ENCODE peak calls at places on chromosomes 11 and 22, in eight cellular contexts. Q, S, G, H, P, V, L and I are unnamed samples.
A peak's percentile ranks its signal among the peaks of the same experiment; 100 is the strongest.

GRCh38 chr22:21951931-21952465 is 650 bp downstream of the PPM1F start:
- DNase-seq in Q (peak; percentile 45), S (peak; percentile 63), G (no peak), H (peak; percentile 48), P (peak; percentile 34), V (no peak), L (peak; percentile 44), I (peak; percentile 25)

GRCh38 chr22:41074466-41074865 is 17.9 kb upstream of the EP300 start:
- DNase-seq in Q (no peak), S (no peak), G (peak; percentile 69), H (no peak), P (no peak), V (no peak), L (no peak), I (no peak)

GRCh38 chr22:30485362-30485988 is 13.7 kb upstream of the SEC14L3 start:
- DNase-seq in Q (peak; percentile 62), S (peak; percentile 18), G (no peak), H (peak; percentile 64), P (peak; percentile 68), V (peak; percentile 28), L (peak; percentile 72), I (peak; percentile 62)

GRCh38 chr11:105106140-105106539 is 33.4 kb downstream of the CARD18 start:
- DNase-seq in Q (no peak), S (peak; percentile 19), G (no peak), H (no peak), P (no peak), V (no peak), L (no peak), I (no peak)

GRCh38 chr11:33016654-33017053 is 976 bp downstream of the DEPDC7 start:
- DNase-seq in Q (no peak), S (no peak), G (no peak), H (no peak), P (no peak), V (no peak), L (no peak), I (no peak)

GRCh38 chr11:67313125-67313890 is 10.0 kb downstream of the SSH3 start:
- DNase-seq in Q (no peak), S (no peak), G (no peak), H (no peak), P (no peak), V (no peak), L (no peak), I (no peak)

GRCh38 chr11:65307298-65308229 is 7.1 kb upstream of the CDC42EP2 start:
- DNase-seq in Q (no peak), S (peak; percentile 7), G (no peak), H (no peak), P (no peak), V (no peak), L (no peak), I (no peak)

GRCh38 chr11:117908959-117909610 is 20.1 kb downstream of the TMPRSS13 start:
- DNase-seq in Q (no peak), S (no peak), G (no peak), H (no peak), P (no peak), V (no peak), L (no peak), I (peak; percentile 25)

GRCh38 chr11:60831501-60832079 is 10.3 kb upstream of the CCDC86 start:
- DNase-seq in Q (no peak), S (peak; percentile 51), G (no peak), H (no peak), P (no peak), V (no peak), L (no peak), I (no peak)

GRCh38 chr22:24157783-24158170 is 23.5 kb upstream of the SUSD2 start:
- DNase-seq in Q (no peak), S (peak; percentile 27), G (no peak), H (no peak), P (no peak), V (no peak), L (no peak), I (no peak)

GRCh38 chr22:30865656-30866055 is 102.9 kb downstream of the MORC2 start:
- DNase-seq in Q (no peak), S (no peak), G (no peak), H (no peak), P (no peak), V (no peak), L (no peak), I (no peak)

GRCh38 chr11:28529540-28530410 is 421.6 kb downstream of the METTL15 start:
- DNase-seq in Q (no peak), S (peak; percentile 65), G (no peak), H (peak; percentile 85), P (no peak), V (peak; percentile 37), L (no peak), I (peak; percentile 52)

GRCh38 chr22:50182176-50183081 is 3.3 kb upstream of the TRABD start:
- DNase-seq in Q (no peak), S (no peak), G (peak; percentile 90), H (no peak), P (peak; percentile 75), V (no peak), L (peak; percentile 66), I (no peak)

GRCh38 chr11:30000986-30001385 is 15.8 kb downstream of the KCNA4 start:
- DNase-seq in Q (no peak), S (no peak), G (no peak), H (no peak), P (no peak), V (no peak), L (no peak), I (no peak)

GRCh38 chr11:48099916-48100446 is 116.6 kb upstream of the OR4B1 start:
- DNase-seq in Q (no peak), S (no peak), G (no peak), H (no peak), P (no peak), V (no peak), L (no peak), I (no peak)

GRCh38 chr11:113014262-113014661 is 53.0 kb downstream of the NCAM1 start:
- DNase-seq in Q (no peak), S (no peak), G (no peak), H (peak; percentile 9), P (no peak), V (no peak), L (no peak), I (no peak)

GRCh38 chr22:38415561-38416321 is 39.3 kb downstream of the KCNJ4 start:
- DNase-seq in Q (peak; percentile 70), S (no peak), G (peak; percentile 69), H (no peak), P (no peak), V (no peak), L (no peak), I (no peak)

GRCh38 chr22:36911887-36912661 is 1.4 kb upstream of the CSF2RB start:
- DNase-seq in Q (no peak), S (peak; percentile 30), G (no peak), H (peak; percentile 10), P (no peak), V (no peak), L (no peak), I (no peak)

GRCh38 chr11:6401439-6401838 is 11.2 kb downstream of the SMPD1 start:
- DNase-seq in Q (no peak), S (no peak), G (no peak), H (no peak), P (no peak), V (no peak), L (no peak), I (no peak)
- H3K4me3 ChIP-seq in Q (no peak overlapping the region), S (no peak overlapping the region), G (no peak overlapping the region), H (no peak overlapping the region), P (no peak overlapping the region), V (no peak overlapping the region), L (no peak overlapping the region), I (no peak overlapping the region)

GRCh38 chr11:63837719-63838118 is 1.2 kb upstream of the MARK2 start:
- DNase-seq in Q (no peak), S (no peak), G (peak; percentile 53), H (no peak), P (peak; percentile 53), V (no peak), L (peak; percentile 40), I (peak; percentile 35)

GRCh38 chr11:63838150-63838681 is 694 bp upstream of the MARK2 start:
- DNase-seq in Q (no peak), S (no peak), G (peak; percentile 86), H (no peak), P (no peak), V (no peak), L (peak; percentile 35), I (no peak)

GRCh38 chr11:63839508-63840355 is 822 bp downstream of the MARK2 start:
- DNase-seq in Q (peak; percentile 38), S (no peak), G (peak; percentile 87), H (no peak), P (peak; percentile 66), V (no peak), L (peak; percentile 55), I (peak; percentile 54)

GRCh38 chr11:63840356-63841060 is 1.6 kb downstream of the MARK2 start:
- DNase-seq in Q (no peak), S (no peak), G (no peak), H (no peak), P (no peak), V (no peak), L (no peak), I (peak; percentile 33)

DNA sequence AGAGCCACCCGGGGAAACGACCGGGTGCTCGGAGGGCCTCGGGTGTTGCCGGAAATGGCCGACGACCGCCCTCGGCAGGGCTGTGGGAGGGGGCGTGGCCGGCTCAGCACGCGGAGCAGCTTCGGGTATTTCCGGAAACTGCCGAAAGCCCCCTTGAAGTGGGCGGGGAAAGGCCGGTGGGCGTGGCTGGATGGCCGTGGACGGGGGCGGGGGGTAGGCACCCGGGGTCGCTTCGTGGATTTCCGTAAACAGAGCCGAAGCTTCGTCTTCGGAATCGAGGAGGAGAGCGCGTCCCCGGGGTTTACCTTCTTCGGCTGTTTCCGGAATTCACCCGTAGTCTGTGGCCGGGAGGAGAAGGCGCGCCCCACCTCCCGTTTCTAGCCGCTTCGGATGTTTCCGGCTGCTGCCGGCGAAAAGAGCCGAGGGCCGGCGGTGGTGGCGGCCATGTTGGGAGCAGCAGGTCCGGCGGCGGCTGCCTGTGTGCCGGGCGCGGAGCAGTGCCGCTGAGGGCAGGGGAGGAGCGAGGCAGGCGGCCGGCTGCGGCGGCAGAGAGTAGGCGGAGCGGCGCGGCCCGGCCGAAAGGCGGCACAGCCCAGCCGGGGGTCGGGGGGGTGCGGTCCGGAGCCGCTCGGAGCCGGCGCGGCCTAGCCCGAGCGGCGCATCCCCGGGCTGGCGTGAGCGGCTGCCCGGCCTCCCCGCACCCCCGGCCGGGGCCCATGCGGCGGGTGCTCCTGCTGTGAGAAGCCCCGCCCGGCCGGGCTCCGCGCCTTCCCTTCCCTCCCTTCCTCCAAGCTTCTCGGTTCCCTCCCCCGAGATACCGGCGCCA is at the start of gene MARK2:
- DNase-seq in Q (peak; percentile 99), S (peak; percentile 94), G (peak; percentile 99), H (peak; percentile 98), P (peak; percentile 99), V (peak; percentile 97), L (peak; percentile 99), I (peak; percentile 99)
- H3K4me3 ChIP-seq in Q (peak within 1 kb of the TSS; percentile 93), S (peak within 1 kb of the TSS; percentile 70), G (peak within 1 kb of the TSS; percentile 74), H (peak within 1 kb of the TSS; percentile 78), P (peak within 1 kb of the TSS; percentile 84), V (peak within 1 kb of the TSS; percentile 98), L (peak within 1 kb of the TSS; percentile 97), I (peak within 1 kb of the TSS; percentile 93)

GRCh38 chr11:76778874-76779273 is 4.3 kb upstream of the TSKU start:
- DNase-seq in Q (no peak), S (peak; percentile 29), G (no peak), H (no peak), P (no peak), V (no peak), L (no peak), I (no peak)
- H3K4me3 ChIP-seq in Q (no peak overlapping the region), S (no peak overlapping the region), G (no peak overlapping the region), H (no peak overlapping the region), P (no peak overlapping the region), V (no peak overlapping the region), L (no peak overlapping the region), I (no peak overlapping the region)

GRCh38 chr11:45806937-45807791 is 2.2 kb downstream of the SLC35C1 start:
- DNase-seq in Q (peak; percentile 9), S (no peak), G (no peak), H (peak; percentile 7), P (no peak), V (no peak), L (no peak), I (no peak)
- H3K4me3 ChIP-seq in Q (no peak overlapping the region), S (peak overlapping the region; percentile 15), G (no peak overlapping the region), H (peak overlapping the region; percentile 90), P (no peak overlapping the region), V (no peak overlapping the region), L (no peak overlapping the region), I (peak overlapping the region; percentile 96)